ENCODE peak calls at places on chromosome 15, in nine cellular contexts. N is neuronal stem cell; Q is activated naive CD4-positive, alpha-beta T cell treated with anti-CD3 and anti-CD28 coated beads, Interleukin-2, amount 10 ng/mL, durations not matched to agents 7 days and 5 days; E is NCI-H345; V is astrocyte; J is NCI-H1105; S is stimulated activated naive CD8-positive, alpha-beta T cell treated with anti-CD3 and anti-CD28 coated beads, Interleukin-15, amount 100 ng/mL, for 72 hours; I is Caco-2; B is Right ventricle myocardium superior. X is an unnamed sample.

GRCh38 chr15:23035964-23036566 is 3.3 kb downstream of the TUBGCP5 start:
- DNase-seq in N (peak), Q (peak), E (peak), V (peak), J (no peak), S (peak), I (peak), B (no peak), X (peak)

GRCh38 chr15:101013151-101013550 is 94.0 kb downstream of the LRRK1 start:
- DNase-seq in N (no peak), Q (no peak), E (no peak), V (no peak), J (no peak), S (no peak), I (no peak), B (no peak), X (no peak)

GRCh38 chr15:62565620-62566019 is 400.5 kb upstream of the C2CD4B start:
- DNase-seq in N (no peak), Q (no peak), E (no peak), V (no peak), J (no peak), S (no peak), I (no peak), B (no peak), X (no peak)

GRCh38 chr15:38843736-38844590 is 279.3 kb upstream of the RASGRP1 start:
- DNase-seq in N (no peak), Q (no peak), E (no peak), V (peak), J (no peak), S (no peak), I (no peak), B (no peak), X (no peak)

GRCh38 chr15:67005294-67005996 is 60.0 kb upstream of the SMAD3 start:
- DNase-seq in N (no peak), Q (no peak), E (no peak), V (no peak), J (no peak), S (no peak), I (no peak), B (no peak), X (no peak)

GRCh38 chr15:46961795-46962194 is 755.5 kb upstream of the SEMA6D start:
- DNase-seq in N (no peak), Q (no peak), E (no peak), V (no peak), J (no peak), S (no peak), I (no peak), B (no peak), X (no peak)

GRCh38 chr15:83090465-83090864 is 17.0 kb upstream of the TM6SF1 start:
- DNase-seq in N (no peak), Q (no peak), E (no peak), V (no peak), J (no peak), S (no peak), I (no peak), B (no peak), X (no peak)

GRCh38 chr15:39756806-39757522 is 25.7 kb downstream of the FSIP1 start:
- DNase-seq in N (peak), Q (peak), E (peak), V (peak), J (peak), S (no peak), I (peak), B (no peak), X (no peak)